ENCODE peak calls at places on chromosome 21, in nine cellular contexts. U is tibial artery; O is lower leg skin; G is neural crest cell; M is RWPE1; Q is iris pigment epithelial cell; F is activated CD8-positive, alpha-beta memory T cell treated with anti-CD3 and anti-CD28 coated beads for 4 hours; Y is colonic mucosa; J is heart right ventricle. W is an unnamed sample.

GRCh38 chr21:44415073-44416025 is 40.0 kb upstream of the LRRC3 start:
- DNase-seq in U (peak; percentile 27), O (peak; percentile 59), G (no peak), M (no peak), Q (no peak), F (no peak), Y (no peak), J (no peak), W (no peak)

GRCh38 chr21:42118901-42119300 is 47.8 kb downstream of the UMODL1 start:
- DNase-seq in U (no peak), O (no peak), G (no peak), M (no peak), Q (no peak), F (no peak), Y (no peak), J (no peak), W (no peak)

GRCh38 chr21:23155281-23155680 is 2157.1 kb downstream of the NCAM2 start:
- DNase-seq in U (no peak), O (no peak), G (no peak), M (no peak), Q (no peak), F (no peak), Y (no peak), J (no peak), W (no peak)

GRCh38 chr21:17414766-17415165 is 98.1 kb upstream of the CXADR start:
- DNase-seq in U (no peak), O (no peak), G (no peak), M (no peak), Q (no peak), F (no peak), Y (no peak), J (no peak), W (no peak)

GRCh38 chr21:34580181-34580700 is 34.7 kb downstream of the RCAN1 start:
- DNase-seq in U (no peak), O (no peak), G (no peak), M (peak; percentile 44), Q (no peak), F (no peak), Y (peak; percentile 74), J (peak; percentile 84), W (no peak)

GRCh38 chr21:42366292-42367010 is at the start of gene TFF1:
- DNase-seq in U (no peak), O (no peak), G (no peak), M (no peak), Q (no peak), F (no peak), Y (peak; percentile 79), J (no peak), W (no peak)

GRCh38 chr21:44372616-44373015 is 19.2 kb downstream of the TRPM2 start:
- DNase-seq in U (no peak), O (peak; percentile 54), G (no peak), M (no peak), Q (no peak), F (no peak), Y (no peak), J (no peak), W (no peak)

GRCh38 chr21:38699048-38699447 is 106.7 kb upstream of the ETS2 start:
- DNase-seq in U (no peak), O (no peak), G (no peak), M (no peak), Q (peak; percentile 6), F (no peak), Y (no peak), J (no peak), W (no peak)

GRCh38 chr21:29096619-29097018 is 23.2 kb upstream of the CCT8 start:
- DNase-seq in U (no peak), O (no peak), G (no peak), M (no peak), Q (no peak), F (no peak), Y (no peak), J (no peak), W (no peak)

GRCh38 chr21:36810443-36810842 is 111.5 kb downstream of the SIM2 start:
- DNase-seq in U (no peak), O (no peak), G (no peak), M (no peak), Q (no peak), F (no peak), Y (no peak), J (no peak), W (no peak)

GRCh38 chr21:44070391-44070790 is 36.8 kb upstream of the PWP2 start:
- DNase-seq in U (no peak), O (no peak), G (no peak), M (no peak), Q (no peak), F (no peak), Y (no peak), J (no peak), W (no peak)

GRCh38 chr21:42653492-42654061 is at the start of gene PDE9A:
- DNase-seq in U (no peak), O (no peak), G (peak; percentile 46), M (no peak), Q (no peak), F (no peak), Y (peak; percentile 62), J (no peak), W (no peak)

GRCh38 chr21:43370091-43370658 is 56.8 kb downstream of the SIK1 start:
- DNase-seq in U (no peak), O (no peak), G (no peak), M (no peak), Q (no peak), F (no peak), Y (no peak), J (no peak), W (no peak)

GRCh38 chr21:43574741-43575465 is 84.4 kb downstream of the HSF2BP start:
- DNase-seq in U (peak; percentile 88), O (no peak), G (no peak), M (no peak), Q (no peak), F (no peak), Y (no peak), J (peak; percentile 28), W (no peak)

GRCh38 chr21:32974653-32975052 is 51.1 kb upstream of the OLIG2 start:
- DNase-seq in U (no peak), O (no peak), G (no peak), M (no peak), Q (no peak), F (no peak), Y (no peak), J (no peak), W (no peak)

GRCh38 chr21:34606051-34606450 is 8.9 kb downstream of the RCAN1 start:
- DNase-seq in U (no peak), O (no peak), G (no peak), M (no peak), Q (no peak), F (no peak), Y (no peak), J (no peak), W (no peak)

GRCh38 chr21:34670220-34670961 is 1.6 kb downstream of the CLIC6 start:
- DNase-seq in U (no peak), O (no peak), G (no peak), M (no peak), Q (no peak), F (no peak), Y (peak; percentile 60), J (no peak), W (no peak)

GRCh38 chr21:42269382-42269781 is 45.8 kb downstream of the TFF3 start:
- DNase-seq in U (no peak), O (no peak), G (no peak), M (no peak), Q (no peak), F (no peak), Y (no peak), J (no peak), W (no peak)

GRCh38 chr21:25835397-25835796 is 100.6 kb downstream of the GABPA start:
- DNase-seq in U (no peak), O (no peak), G (no peak), M (no peak), Q (no peak), F (no peak), Y (no peak), J (no peak), W (no peak)

GRCh38 chr21:31351438-31351837 is 7.4 kb upstream of the TIAM1 start:
- DNase-seq in U (no peak), O (no peak), G (no peak), M (peak; percentile 87), Q (peak; percentile 80), F (no peak), Y (no peak), J (no peak), W (peak; percentile 63)

GRCh38 chr21:41227357-41228005 is 59.5 kb downstream of the BACE2 start:
- DNase-seq in U (no peak), O (no peak), G (no peak), M (no peak), Q (no peak), F (no peak), Y (no peak), J (no peak), W (no peak)

GRCh38 chr21:36769051-36769867 is 70.3 kb downstream of the SIM2 start:
- DNase-seq in U (no peak), O (peak; percentile 31), G (no peak), M (no peak), Q (peak; percentile 66), F (no peak), Y (no peak), J (no peak), W (no peak)

GRCh38 chr21:32977216-32977615 is 48.5 kb upstream of the OLIG2 start:
- DNase-seq in U (no peak), O (no peak), G (no peak), M (no peak), Q (no peak), F (no peak), Y (no peak), J (no peak), W (no peak)

GRCh38 chr21:34599534-34600101 is 15.3 kb downstream of the RCAN1 start:
- DNase-seq in U (no peak), O (no peak), G (no peak), M (no peak), Q (no peak), F (no peak), Y (no peak), J (no peak), W (no peak)

GRCh38 chr21:36381841-36382589 is 3.2 kb upstream of the CHAF1B start:
- DNase-seq in U (no peak), O (no peak), G (no peak), M (peak; percentile 20), Q (peak; percentile 21), F (no peak), Y (no peak), J (no peak), W (peak; percentile 9)

GRCh38 chr21:29265690-29266479 is 32.8 kb upstream of the BACH1 start:
- DNase-seq in U (no peak), O (no peak), G (no peak), M (no peak), Q (no peak), F (peak; percentile 11), Y (no peak), J (no peak), W (no peak)

GRCh38 chr21:45306832-45307571 is 19.3 kb upstream of the POFUT2 start:
- DNase-seq in U (peak; percentile 96), O (no peak), G (peak; percentile 69), M (no peak), Q (peak; percentile 78), F (no peak), Y (peak; percentile 41), J (peak; percentile 89), W (peak; percentile 24)

GRCh38 chr21:28521932-28522826 is 470.5 kb downstream of the LTN1 start:
- DNase-seq in U (no peak), O (no peak), G (no peak), M (no peak), Q (peak; percentile 60), F (no peak), Y (no peak), J (no peak), W (peak; percentile 16)

GRCh38 chr21:44509539-44509938 is 30.5 kb downstream of the KRTAP10-1 start:
- DNase-seq in U (no peak), O (no peak), G (no peak), M (peak; percentile 44), Q (no peak), F (no peak), Y (peak; percentile 46), J (peak; percentile 74), W (no peak)

GRCh38 chr21:45299864-45300785 is 12.4 kb upstream of the POFUT2 start:
- DNase-seq in U (peak; percentile 66), O (no peak), G (no peak), M (no peak), Q (peak; percentile 83), F (no peak), Y (no peak), J (no peak), W (no peak)

GRCh38 chr21:45145146-45145545 is 70.8 kb downstream of the ADARB1 start:
- DNase-seq in U (no peak), O (peak; percentile 68), G (no peak), M (no peak), Q (no peak), F (no peak), Y (no peak), J (no peak), W (no peak)

W was measured in kidney glomerular epithelial cell.